ENCODE peak calls at places on chromosomes 11 and 22, in four cellular contexts. A is lower lobe of right lung, E is neural progenitor cell, C is ovary. F is an unnamed sample.

GRCh38 chr22:39556970-39557811 is 13.4 kb upstream of the CACNA1I start:
- DNase-seq in A (no peak), E (peak), C (peak), F (no peak)

GRCh38 chr11:44559207-44559943 is 6.1 kb upstream of the CD82 start:
- DNase-seq in A (no peak), E (peak), C (no peak), F (no peak)

GRCh38 chr22:38296372-38296771 is 20.9 kb downstream of the CSNK1E start:
- DNase-seq in A (no peak), E (no peak), C (no peak), F (no peak)

GRCh38 chr22:39932918-39933649 is 27.1 kb upstream of the TMA7B start:
- DNase-seq in A (no peak), E (peak), C (no peak), F (no peak)

GRCh38 chr22:32880906-32881596 is 79.5 kb downstream of the TIMP3 start:
- DNase-seq in A (peak), E (no peak), C (peak), F (peak)

GRCh38 chr11:104163100-104164027 is 583 bp downstream of the PDGFD start:
- DNase-seq in A (no peak), E (peak), C (peak), F (peak)

GRCh38 chr11:36258730-36259360 is 30.4 kb downstream of the COMMD9 start:
- DNase-seq in A (no peak), E (peak), C (peak), F (peak)

GRCh38 chr22:47160781-47161520 is 398.5 kb downstream of the TBC1D22A start:
- DNase-seq in A (peak), E (no peak), C (peak), F (no peak)

GRCh38 chr11:40405614-40406013 is 1053.8 kb downstream of the LRRC4C start:
- DNase-seq in A (no peak), E (no peak), C (no peak), F (no peak)

GRCh38 chr22:35477911-35478582 is 62.6 kb upstream of the RASD2 start:
- DNase-seq in A (no peak), E (no peak), C (peak), F (peak)

GRCh38 chr11:79121351-79121750 is 319.5 kb downstream of the TENM4 start:
- DNase-seq in A (no peak), E (peak), C (no peak), F (no peak)

GRCh38 chr11:111663820-111664219 is 61.6 kb downstream of the SIK2 start:
- DNase-seq in A (no peak), E (no peak), C (peak), F (no peak)

GRCh38 chr11:68213135-68213515 is at the start of gene KMT5B:
- DNase-seq in A (no peak), E (no peak), C (peak), F (peak)

GRCh38 chr22:41215926-41216325 is 10.8 kb downstream of the L3MBTL2 start:
- DNase-seq in A (no peak), E (no peak), C (no peak), F (no peak)

GRCh38 chr11:30914143-30914762 is 328.1 kb upstream of the MPPED2 start:
- DNase-seq in A (peak), E (peak), C (peak), F (peak)

GRCh38 chr11:86931965-86932332 is 23.2 kb downstream of the FZD4 start:
- DNase-seq in A (no peak), E (no peak), C (no peak), F (no peak)

GRCh38 chr11:72553748-72554147 is 119.4 kb upstream of the CLPB start:
- DNase-seq in A (no peak), E (peak), C (no peak), F (no peak)

F was measured in psoas muscle.